ENCODE peak calls at places on chromosomes 4 and X, in ten cellular contexts. A, R, M, I, O, W, X, Y, T and L are unnamed samples.

GRCh38 chrX:40539214-40540142 is 41.3 kb upstream of the ATP6AP2 start:
- DNase-seq in A (no peak), R (peak; percentile 62), M (peak; percentile 71), I (peak; percentile 16), O (no peak), W (peak; percentile 74), X (peak; percentile 79), Y (no peak), T (peak; percentile 18), L (no peak)

GRCh38 chr4:32789026-32789608 is 2068.9 kb downstream of the PCDH7 start:
- DNase-seq in A (no peak), R (no peak), M (no peak), I (peak; percentile 69), O (no peak), W (no peak), X (no peak), Y (no peak), T (no peak), L (no peak)

GRCh38 chr4:836003-836511 is 10.1 kb upstream of the CPLX1 start:
- DNase-seq in A (no peak), R (no peak), M (no peak), I (no peak), O (peak; percentile 70), W (no peak), X (peak; percentile 61), Y (no peak), T (no peak), L (no peak)

GRCh38 chr4:128298852-128299251 is 11.2 kb upstream of the PGRMC2 start:
- DNase-seq in A (no peak), R (no peak), M (no peak), I (no peak), O (no peak), W (no peak), X (no peak), Y (no peak), T (no peak), L (peak; percentile 21)

GRCh38 chrX:45716747-45717146 is 516.1 kb upstream of the DIPK2B start:
- DNase-seq in A (peak; percentile 52), R (no peak), M (no peak), I (no peak), O (no peak), W (no peak), X (no peak), Y (no peak), T (no peak), L (no peak)

GRCh38 chr4:57110635-57111546 is 706 bp upstream of the IGFBP7 start:
- DNase-seq in A (peak; percentile 82), R (no peak), M (peak; percentile 68), I (peak; percentile 83), O (no peak), W (peak; percentile 66), X (peak; percentile 81), Y (no peak), T (peak; percentile 59), L (peak; percentile 20)

GRCh38 chrX:16603822-16604221 is 46.1 kb upstream of the S100G start:
- DNase-seq in A (peak; percentile 35), R (no peak), M (no peak), I (no peak), O (no peak), W (no peak), X (no peak), Y (no peak), T (no peak), L (no peak)

GRCh38 chrX:126900937-126901336 is 81.4 kb downstream of the PRR32 start:
- DNase-seq in A (no peak), R (no peak), M (no peak), I (no peak), O (no peak), W (no peak), X (peak; percentile 34), Y (no peak), T (no peak), L (no peak)

DNA sequence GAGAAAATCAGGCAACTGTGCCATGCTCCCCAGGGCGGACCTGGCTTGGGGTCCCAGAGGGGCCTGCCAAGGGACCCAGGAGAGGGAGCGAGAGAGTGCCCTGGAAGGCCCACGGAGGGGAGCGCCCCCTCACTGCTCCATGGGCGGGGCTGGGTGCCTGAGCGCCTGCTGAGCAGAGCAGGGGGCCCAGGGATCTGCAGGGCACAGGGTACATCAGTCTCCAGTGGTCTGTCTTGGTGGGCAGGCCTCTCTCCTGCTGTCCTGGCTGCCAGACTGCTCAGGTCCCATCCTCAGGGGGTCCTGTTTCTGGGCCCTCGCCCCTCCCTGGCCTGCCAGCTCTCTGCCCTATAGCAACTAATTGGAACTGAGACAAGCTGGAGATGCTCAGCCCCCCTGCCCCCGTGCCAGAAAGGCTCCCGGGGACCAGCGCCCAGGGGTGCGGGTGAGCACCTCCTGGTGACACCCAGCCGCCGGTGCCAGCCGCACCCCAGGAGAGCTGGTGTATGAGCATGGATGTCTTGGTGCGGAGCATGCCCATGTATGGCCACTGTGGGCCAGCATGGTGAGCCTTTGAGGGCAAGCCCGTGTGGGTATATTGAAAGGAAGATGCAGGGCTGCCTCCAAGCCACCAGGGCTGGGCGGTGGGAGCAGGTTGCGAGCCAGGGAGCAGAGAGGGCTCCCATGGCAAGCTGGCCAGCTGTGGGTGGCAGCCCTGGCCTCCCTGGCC is 1.3 kb downstream of the BGN start:
- DNase-seq in A (no peak), R (no peak), M (no peak), I (no peak), O (no peak), W (no peak), X (no peak), Y (no peak), T (no peak), L (no peak)
- H3K4me3 ChIP-seq in A (peak overlapping the region; percentile 78), R (no peak overlapping the region), M (peak overlapping the region; percentile 70), I (peak overlapping the region; percentile 61), O (peak overlapping the region; percentile 79), W (no peak overlapping the region), X (no peak overlapping the region), Y (no peak overlapping the region), T (peak overlapping the region; percentile 50), L (no peak overlapping the region)

GRCh38 chr4:122731676-122732075 is 828 bp upstream of the BBS12 start:
- DNase-seq in A (no peak), R (no peak), M (no peak), I (no peak), O (no peak), W (no peak), X (no peak), Y (no peak), T (no peak), L (no peak)

GRCh38 chr4:122739174-122739573 is 6.7 kb downstream of the BBS12 start:
- DNase-seq in A (no peak), R (no peak), M (peak; percentile 88), I (peak; percentile 86), O (no peak), W (no peak), X (no peak), Y (no peak), T (no peak), L (no peak)

GRCh38 chr4:122732329-122733026 is at the start of gene BBS12:
- DNase-seq in A (peak; percentile 100), R (peak; percentile 98), M (peak; percentile 99), I (peak; percentile 100), O (peak; percentile 99), W (peak; percentile 99), X (peak; percentile 99), Y (peak; percentile 98), T (peak; percentile 99), L (peak; percentile 99)

GRCh38 chr4:122728781-122729330 is 3.6 kb upstream of the BBS12 start:
- DNase-seq in A (no peak), R (no peak), M (no peak), I (no peak), O (no peak), W (no peak), X (no peak), Y (no peak), T (no peak), L (no peak)

DNA sequence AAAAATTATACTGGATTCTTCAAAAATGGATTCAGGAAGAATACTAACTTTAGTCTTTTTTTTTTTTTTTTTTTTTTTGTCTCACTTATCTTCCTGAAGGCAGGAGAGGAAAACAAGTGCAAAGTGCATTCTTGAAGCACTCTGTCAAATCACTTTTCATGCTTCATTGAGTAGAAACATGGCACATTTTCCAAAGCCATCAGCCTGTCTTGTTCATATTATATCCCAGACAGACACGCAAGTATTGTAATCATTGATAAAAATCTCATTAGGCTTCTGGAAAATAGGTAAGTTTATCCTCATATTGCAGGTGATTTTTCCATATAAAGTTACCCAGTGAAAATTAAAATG is 1.3 kb downstream of the BBS12 start:
- DNase-seq in A (no peak), R (no peak), M (no peak), I (no peak), O (no peak), W (no peak), X (no peak), Y (no peak), T (no peak), L (no peak)
- H3K4me3 ChIP-seq in A (no peak overlapping the region), R (no peak overlapping the region), M (no peak overlapping the region), I (peak overlapping the region; percentile 76), O (no peak overlapping the region), W (no peak overlapping the region), X (peak overlapping the region; percentile 92), Y (peak overlapping the region; percentile 53), T (no peak overlapping the region), L (no peak overlapping the region)

GRCh38 chrX:19846995-19847790 is 40.2 kb downstream of the SH3KBP1 start:
- DNase-seq in A (peak; percentile 38), R (no peak), M (peak; percentile 89), I (peak; percentile 81), O (no peak), W (peak; percentile 50), X (no peak), Y (peak; percentile 39), T (no peak), L (no peak)

GRCh38 chrX:19840899-19841648 is 46.3 kb downstream of the SH3KBP1 start:
- DNase-seq in A (no peak), R (no peak), M (no peak), I (no peak), O (no peak), W (peak; percentile 92), X (no peak), Y (no peak), T (no peak), L (no peak)

GRCh38 chrX:19848110-19848509 is 39.3 kb downstream of the SH3KBP1 start:
- DNase-seq in A (no peak), R (no peak), M (no peak), I (no peak), O (no peak), W (no peak), X (no peak), Y (no peak), T (no peak), L (no peak)

GRCh38 chrX:19839770-19840254 is 47.6 kb downstream of the SH3KBP1 start:
- DNase-seq in A (no peak), R (no peak), M (no peak), I (no peak), O (no peak), W (peak; percentile 84), X (no peak), Y (no peak), T (no peak), L (no peak)

DNA sequence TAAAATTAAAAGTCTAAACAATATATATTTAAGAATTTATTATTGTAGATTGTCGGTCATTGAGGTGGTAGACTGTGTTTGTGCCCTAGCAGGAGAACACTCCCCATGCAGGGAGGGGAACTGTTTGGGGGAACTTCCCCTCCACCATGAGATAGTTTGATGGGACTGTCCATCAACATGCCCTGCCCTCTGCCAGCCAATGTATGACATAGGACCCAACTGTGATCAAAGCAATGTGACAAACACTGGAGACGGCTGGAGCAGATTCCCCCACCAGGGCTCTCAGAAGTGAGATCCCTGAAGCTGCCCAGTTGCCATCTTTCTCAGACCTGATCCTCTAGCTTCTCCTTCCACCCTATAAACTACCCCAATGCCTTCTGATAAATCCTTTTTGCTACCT is 44.9 kb downstream of the SH3KBP1 start:
- DNase-seq in A (no peak), R (no peak), M (no peak), I (no peak), O (no peak), W (no peak), X (no peak), Y (no peak), T (no peak), L (no peak)
- H3K4me3 ChIP-seq in A (no peak overlapping the region), R (no peak overlapping the region), M (no peak overlapping the region), I (no peak overlapping the region), O (no peak overlapping the region), W (no peak overlapping the region), X (no peak overlapping the region), Y (no peak overlapping the region), T (no peak overlapping the region), L (no peak overlapping the region)

GRCh38 chr4:77432702-77433101 is 172.9 kb upstream of the CXCL13 start:
- DNase-seq in A (no peak), R (no peak), M (no peak), I (no peak), O (no peak), W (peak; percentile 22), X (no peak), Y (no peak), T (no peak), L (no peak)

GRCh38 chr4:77438549-77438948 is 167.1 kb upstream of the CXCL13 start:
- DNase-seq in A (no peak), R (no peak), M (no peak), I (no peak), O (no peak), W (no peak), X (no peak), Y (no peak), T (no peak), L (no peak)

GRCh38 chr4:77433102-77433733 is 172.4 kb upstream of the CXCL13 start:
- DNase-seq in A (peak; percentile 56), R (peak; percentile 26), M (peak; percentile 2), I (peak; percentile 43), O (no peak), W (peak; percentile 73), X (no peak), Y (peak; percentile 50), T (peak; percentile 23), L (peak; percentile 39)

GRCh38 chr4:77434299-77435092 is 171.1 kb upstream of the CXCL13 start:
- DNase-seq in A (no peak), R (no peak), M (no peak), I (no peak), O (peak; percentile 75), W (no peak), X (peak; percentile 86), Y (no peak), T (peak; percentile 49), L (peak; percentile 47)

DNA sequence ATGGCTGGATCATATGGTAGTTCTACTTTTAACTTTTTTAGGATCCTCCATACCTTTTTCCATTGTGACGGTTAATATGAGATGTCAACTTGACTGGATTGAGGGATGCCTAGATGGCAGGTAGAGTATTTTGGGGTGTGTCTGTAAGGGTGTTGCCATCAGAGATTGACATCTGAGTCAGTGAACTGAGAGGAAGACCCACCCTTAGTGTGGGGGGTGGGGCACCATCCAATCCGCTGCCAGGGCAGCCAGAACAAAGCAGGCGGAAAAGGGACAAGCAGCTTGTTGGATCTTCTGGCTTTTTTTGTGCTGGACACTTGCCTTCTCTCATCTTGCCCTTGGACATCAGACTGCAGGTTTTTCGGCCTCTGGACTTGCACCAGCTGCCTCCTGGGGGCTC is 168.5 kb upstream of the CXCL13 start:
- DNase-seq in A (no peak), R (no peak), M (no peak), I (no peak), O (no peak), W (no peak), X (no peak), Y (no peak), T (no peak), L (no peak)
- H3K4me3 ChIP-seq in A (no peak overlapping the region), R (no peak overlapping the region), M (no peak overlapping the region), I (no peak overlapping the region), O (no peak overlapping the region), W (no peak overlapping the region), X (no peak overlapping the region), Y (no peak overlapping the region), T (no peak overlapping the region), L (no peak overlapping the region)